ENCODE peak calls at places on chromosomes 12 and 14, in seven cellular contexts. E is iPS DF 6.9, X is stomach, T is uterus, P is psoas muscle, V is OCI-LY7, Q is PC-3. F is an unnamed sample. For H3K4me1, the result is how much of the 10 kb centered on the place peaks cover.

GRCh38 chr12:29782285-29782820 is 1.4 kb downstream of the TMTC1 start:
- DNase-seq in E (no peak), X (no peak), T (no peak), P (no peak), V (no peak), Q (peak), F (peak)

GRCh38 chr12:57887631-57888406 is 41.3 kb upstream of the CTDSP2 start:
- DNase-seq in E (no peak), X (peak), T (peak), P (no peak), V (no peak), Q (peak), F (no peak)

GRCh38 chr14:92726135-92726932 is 22.1 kb downstream of the LGMN start:
- DNase-seq in E (no peak), X (peak), T (peak), P (peak), V (no peak), Q (peak), F (peak)

GRCh38 chr12:121713257-121714155 is 954 bp downstream of the TMEM120B start:
- DNase-seq in E (no peak), X (no peak), T (peak), P (peak), V (no peak), Q (peak), F (peak)

GRCh38 chr14:31243860-31244259 is 36.3 kb upstream of the HECTD1 start:
- DNase-seq in E (no peak), X (peak), T (no peak), P (no peak), V (no peak), Q (peak), F (no peak)

GRCh38 chr12:116687888-116688287 is 50.0 kb downstream of the SPRING1 start:
- DNase-seq in E (peak), X (no peak), T (no peak), P (peak), V (peak), Q (peak), F (peak)

GRCh38 chr14:89667983-89668382 is 250.9 kb upstream of the FOXN3 start:
- DNase-seq in E (no peak), X (no peak), T (no peak), P (no peak), V (no peak), Q (no peak), F (no peak)

GRCh38 chr14:88194531-88194930 is 128.5 kb downstream of the KCNK10 start:
- DNase-seq in E (no peak), X (no peak), T (no peak), P (no peak), V (no peak), Q (no peak), F (no peak)

GRCh38 chr12:22043943-22044342 is 2.1 kb upstream of the CMAS start:
- DNase-seq in E (no peak), X (no peak), T (no peak), P (no peak), V (no peak), Q (no peak), F (no peak)

GRCh38 chr12:75814856-75815754 is 216.5 kb downstream of the PHLDA1 start:
- DNase-seq in E (no peak), X (no peak), T (peak), P (no peak), V (peak), Q (peak), F (no peak)

GRCh38 chr14:77599894-77600293 is 16.5 kb downstream of the SPTLC2 start:
- DNase-seq in E (no peak), X (no peak), T (no peak), P (no peak), V (no peak), Q (no peak), F (no peak)

GRCh38 chr14:61558271-61558670 is 137.0 kb upstream of the HIF1A start:
- DNase-seq in E (no peak), X (no peak), T (no peak), P (no peak), V (no peak), Q (no peak), F (no peak)

GRCh38 chr14:37197421-37198272 is at the start of gene MIPOL1:
- DNase-seq in E (peak), X (peak), T (peak), P (peak), V (no peak), Q (peak), F (peak)

GRCh38 chr12:27975222-27976136 is 2.9 kb upstream of the PTHLH start:
- DNase-seq in E (no peak), X (no peak), T (no peak), P (peak), V (no peak), Q (peak), F (peak)

GRCh38 chr12:106101798-106102197 is 37.0 kb downstream of the NUAK1 start:
- DNase-seq in E (no peak), X (no peak), T (peak), P (no peak), V (no peak), Q (no peak), F (no peak)

GRCh38 chr12:130559806-130560205 is 156.3 kb downstream of the RIMBP2 start:
- DNase-seq in E (no peak), X (no peak), T (no peak), P (no peak), V (no peak), Q (no peak), F (no peak)

GRCh38 chr12:52522346-52523011 is 2.3 kb upstream of the KRT5 start:
- DNase-seq in E (no peak), X (no peak), T (no peak), P (no peak), V (no peak), Q (no peak), F (no peak)

GRCh38 chr14:96249016-96249415 is 7.0 kb upstream of the BDKRB1 start:
- DNase-seq in E (no peak), X (no peak), T (peak), P (peak), V (no peak), Q (no peak), F (no peak)

GRCh38 chr12:92064420-92064819 is 81.2 kb downstream of the BTG1 start:
- DNase-seq in E (no peak), X (no peak), T (no peak), P (no peak), V (no peak), Q (no peak), F (no peak)

GRCh38 chr12:123389560-123390351 is 5.8 kb downstream of the KMT5A start:
- DNase-seq in E (no peak), X (peak), T (peak), P (peak), V (peak), Q (peak), F (peak)

GRCh38 chr12:120783197-120783596 is 57.6 kb downstream of the ACADS start:
- DNase-seq in E (no peak), X (no peak), T (no peak), P (no peak), V (no peak), Q (peak), F (no peak)

GRCh38 chr14:37048666-37049071 is 123.7 kb downstream of the SLC25A21 start:
- DNase-seq in E (no peak), X (no peak), T (no peak), P (no peak), V (no peak), Q (peak), F (no peak)

GRCh38 chr14:37991027-37991426 is 216.7 kb upstream of the SSTR1 start:
- DNase-seq in E (no peak), X (no peak), T (no peak), P (no peak), V (peak), Q (no peak), F (no peak)

GRCh38 chr14:22641851-22642250 is 2.3 kb downstream of the OR6J1 start:
- DNase-seq in E (no peak), X (no peak), T (no peak), P (no peak), V (no peak), Q (peak), F (no peak)

GRCh38 chr12:76471579-76471978 is 88.0 kb downstream of the OSBPL8 start:
- DNase-seq in E (no peak), X (no peak), T (no peak), P (no peak), V (no peak), Q (no peak), F (no peak)

GRCh38 chr12:108850854-108851573 is 6.4 kb downstream of the SSH1 start:
- DNase-seq in E (no peak), X (no peak), T (peak), P (peak), V (peak), Q (no peak), F (peak)

GRCh38 chr12:544941-545635 is 85.3 kb downstream of the B4GALNT3 start:
- DNase-seq in E (no peak), X (no peak), T (no peak), P (no peak), V (no peak), Q (no peak), F (no peak)

GRCh38 chr14:56474419-56475022 is 105.1 kb upstream of the TMEM260 start:
- DNase-seq in E (no peak), X (no peak), T (no peak), P (no peak), V (peak), Q (peak), F (no peak)

GRCh38 chr12:80763874-80764273 is 47.2 kb downstream of the MYF5 start:
- DNase-seq in E (no peak), X (no peak), T (no peak), P (no peak), V (peak), Q (peak), F (no peak)

GRCh38 chr12:10557766-10558165 is 52.1 kb downstream of the EIF2S3B start:
- DNase-seq in E (no peak), X (no peak), T (no peak), P (no peak), V (peak), Q (peak), F (no peak)

GRCh38 chr12:28710882-28711281 is 438.2 kb upstream of the FAR2 start:
- DNase-seq in E (no peak), X (no peak), T (no peak), P (no peak), V (no peak), Q (peak), F (no peak)

GRCh38 chr12:31578632-31579031 is 12.3 kb downstream of the DENND5B start:
- DNase-seq in E (no peak), X (no peak), T (no peak), P (no peak), V (no peak), Q (no peak), F (no peak)

GRCh38 chr12:31570880-31571279 is 20.1 kb downstream of the DENND5B start:
- DNase-seq in E (no peak), X (no peak), T (no peak), P (no peak), V (no peak), Q (no peak), F (no peak)

GRCh38 chr12:31572900-31573299 is 18.0 kb downstream of the DENND5B start:
- DNase-seq in E (no peak), X (no peak), T (no peak), P (no peak), V (no peak), Q (no peak), F (no peak)

GRCh38 chr12:31574803-31575573 is 15.9 kb downstream of the DENND5B start:
- DNase-seq in E (no peak), X (no peak), T (no peak), P (no peak), V (no peak), Q (no peak), F (no peak)
- H3K4me1 ChIP-seq in E (under half), X (under half), T (under half), P (under half), V (under half), Q (under half), F (under half)

GRCh38 chr14:67940476-67940875 is 120.9 kb downstream of the RAD51B start:
- DNase-seq in E (no peak), X (no peak), T (no peak), P (no peak), V (no peak), Q (no peak), F (no peak)

GRCh38 chr14:67941456-67942018 is 122.0 kb downstream of the RAD51B start:
- DNase-seq in E (no peak), X (no peak), T (no peak), P (no peak), V (no peak), Q (peak), F (no peak)

GRCh38 chr14:67938046-67938445 is 118.5 kb downstream of the RAD51B start:
- DNase-seq in E (no peak), X (no peak), T (no peak), P (no peak), V (no peak), Q (no peak), F (no peak)

GRCh38 chr14:67942311-67942710 is 122.7 kb downstream of the RAD51B start:
- DNase-seq in E (no peak), X (no peak), T (no peak), P (no peak), V (no peak), Q (no peak), F (no peak)

DNA sequence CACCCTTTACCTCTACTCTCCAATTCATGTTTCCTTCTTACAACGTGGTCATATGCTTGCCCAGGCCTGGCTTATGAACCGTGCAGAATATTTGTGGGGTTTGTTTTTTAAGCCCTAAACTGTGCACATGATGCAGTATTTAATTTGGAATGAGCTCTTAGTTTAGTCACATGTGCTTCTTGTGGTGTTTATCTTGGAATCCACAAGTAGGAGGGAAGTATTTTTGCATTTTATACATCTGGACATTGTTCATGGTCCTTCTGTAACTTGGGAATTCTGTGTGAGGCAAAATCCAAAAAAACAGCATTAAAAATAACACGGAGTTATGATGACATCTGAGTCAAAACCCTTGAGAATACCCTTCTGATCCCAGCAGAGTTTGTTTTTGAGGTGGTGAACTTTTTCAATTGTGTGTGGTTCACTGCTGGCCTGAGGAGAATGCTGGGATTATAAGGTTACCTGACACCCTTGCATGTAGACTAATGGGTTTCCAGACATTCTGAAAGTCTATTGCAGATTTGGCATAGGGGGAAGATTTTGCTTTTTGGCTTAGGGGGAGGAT is 121.4 kb downstream of the RAD51B start:
- DNase-seq in E (no peak), X (peak), T (no peak), P (no peak), V (no peak), Q (peak), F (no peak)
- H3K4me1 ChIP-seq in E (under half), X (half or more), T (under half), P (under half), V (under half), Q (under half), F (under half)

GRCh38 chr12:113466770-113467153 is 4.9 kb downstream of the LHX5 start:
- DNase-seq in E (no peak), X (no peak), T (no peak), P (no peak), V (no peak), Q (no peak), F (no peak)
- H3K4me1 ChIP-seq in E (under half), X (half or more), T (under half), P (under half), V (under half), Q (under half), F (under half)

GRCh38 chr12:54352891-54353874 is 11.1 kb downstream of the GPR84 start:
- DNase-seq in E (no peak), X (no peak), T (peak), P (no peak), V (no peak), Q (no peak), F (no peak)

GRCh38 chr12:54352022-54352531 is 12.2 kb downstream of the GPR84 start:
- DNase-seq in E (no peak), X (peak), T (peak), P (peak), V (no peak), Q (no peak), F (peak)

GRCh38 chr12:54349031-54349430 is 15.3 kb downstream of the GPR84 start:
- DNase-seq in E (no peak), X (no peak), T (no peak), P (no peak), V (no peak), Q (no peak), F (no peak)

GRCh38 chr12:54349658-54350057 is 14.6 kb downstream of the GPR84 start:
- DNase-seq in E (no peak), X (no peak), T (no peak), P (no peak), V (no peak), Q (no peak), F (no peak)

DNA sequence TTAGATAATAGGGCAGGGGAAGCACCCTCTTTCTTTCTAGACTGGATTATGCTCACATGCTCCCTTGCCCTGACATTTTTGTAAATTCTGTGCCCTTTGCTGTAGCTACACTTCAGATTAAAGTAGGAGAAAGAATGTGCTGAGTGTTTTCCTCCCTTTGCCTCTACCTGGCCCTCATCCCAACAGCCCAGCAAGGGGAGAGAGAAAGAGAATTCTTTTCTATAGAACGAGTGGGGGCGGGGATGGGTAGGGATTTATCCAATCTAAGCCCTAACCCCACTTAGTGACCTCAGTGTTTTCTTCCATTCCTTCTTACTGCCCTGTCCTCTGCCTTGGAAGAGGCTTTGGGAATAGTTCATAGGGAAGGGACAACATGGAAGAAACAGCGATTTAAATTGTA is 13.5 kb downstream of the GPR84 start:
- DNase-seq in E (no peak), X (no peak), T (no peak), P (no peak), V (no peak), Q (no peak), F (no peak)
- H3K4me1 ChIP-seq in E (under half), X (under half), T (under half), P (under half), V (under half), Q (under half), F (under half)

GRCh38 chr14:99530407-99530806 is 49.2 kb downstream of the CCNK start:
- DNase-seq in E (no peak), X (no peak), T (no peak), P (no peak), V (no peak), Q (no peak), F (no peak)
- H3K4me1 ChIP-seq in E (under half), X (half or more), T (under half), P (under half), V (under half), Q (under half), F (under half)

GRCh38 chr12:2267624-2268477 is 215.1 kb downstream of the CACNA1C start:
- DNase-seq in E (no peak), X (no peak), T (no peak), P (peak), V (no peak), Q (no peak), F (no peak)
- H3K4me1 ChIP-seq in E (under half), X (under half), T (under half), P (under half), V (under half), Q (under half), F (under half)

DNA sequence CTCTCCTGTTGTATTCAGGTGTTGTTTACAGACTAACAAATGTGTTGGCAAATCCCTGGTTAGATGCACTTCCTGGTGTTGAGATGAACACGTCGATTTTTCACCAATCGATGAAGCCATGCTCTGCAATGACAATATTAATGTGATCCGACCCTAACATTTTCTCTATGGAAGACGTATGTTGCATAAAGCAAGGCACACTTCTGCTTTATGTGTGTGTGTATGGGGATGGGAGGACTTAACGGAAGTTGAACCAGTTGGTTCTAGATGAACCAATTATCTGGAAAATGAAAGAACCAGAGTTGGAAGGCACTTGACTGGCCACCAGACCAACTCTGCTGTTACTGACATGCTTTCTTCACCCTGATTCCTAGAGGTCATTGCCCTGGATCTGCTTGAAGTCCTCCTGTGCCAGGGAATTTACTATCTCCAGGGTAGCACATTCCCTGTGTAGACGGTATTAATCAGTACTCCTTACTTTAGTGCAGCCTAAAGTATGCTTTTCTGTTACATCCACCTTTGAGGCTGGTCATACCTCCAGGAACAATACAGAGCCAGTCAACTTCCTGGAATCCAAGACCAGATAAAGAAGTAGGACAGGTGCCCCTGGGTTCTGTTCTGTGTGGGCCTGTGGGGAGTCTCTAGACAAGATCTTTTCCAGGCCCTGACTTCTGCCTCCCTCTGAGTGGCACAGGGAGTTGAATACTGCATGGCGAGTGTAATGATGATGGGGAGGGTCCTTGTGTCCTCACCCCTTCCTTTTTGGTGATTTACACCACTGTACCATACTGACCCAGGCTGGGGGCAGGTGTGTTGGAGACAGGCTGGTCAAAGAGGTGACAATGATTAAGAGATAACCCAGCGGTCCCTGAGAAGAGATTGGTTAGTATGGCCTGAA is 4.1 kb downstream of the SDR39U1 start:
- DNase-seq in E (no peak), X (no peak), T (no peak), P (no peak), V (no peak), Q (no peak), F (no peak)
- H3K4me1 ChIP-seq in E (under half), X (half or more), T (under half), P (under half), V (under half), Q (under half), F (under half)